ENCODE peak calls at places on chromosomes 4 and X, in eight cellular contexts. E is GM23248, W is PC-3, H is neural progenitor cell, T is OCI-LY7, J is HCT116, K is hepatocyte, F is MM.1S. A is an unnamed sample. For H3K9me3, the result is how much of the 10 kb centered on the place peaks cover.

GRCh38 chr4:37188100-37188499 is 56.4 kb upstream of the NWD2 start:
- DNase-seq in F (peak), E (no peak), T (peak), H (peak), J (peak), W (peak), K (no peak), A (peak)

GRCh38 chrX:51759055-51759454 is 15.8 kb downstream of the GSPT2 start:
- DNase-seq in H (no peak), F (no peak), E (no peak), W (no peak), K (no peak), T (no peak), J (no peak), A (peak)

GRCh38 chrX:68835468-68835867 is 6.6 kb downstream of the EFNB1 start:
- DNase-seq in F (no peak), K (no peak), J (no peak), E (no peak), H (no peak), W (no peak), T (no peak), A (no peak)

GRCh38 chrX:37918168-37918567 is 70.8 kb upstream of the DYNLT3 start:
- DNase-seq in J (no peak), K (no peak), T (no peak), W (no peak), E (no peak), F (no peak), H (no peak), A (no peak)

GRCh38 chr4:72352746-72353145 is 216.3 kb downstream of the ADAMTS3 start:
- DNase-seq in W (peak), K (no peak), H (no peak), J (no peak), T (no peak), E (peak), F (no peak), A (no peak)

GRCh38 chrX:44580466-44580865 is 37.8 kb upstream of the FUNDC1 start:
- DNase-seq in H (no peak), E (peak), T (no peak), J (no peak), F (no peak), K (peak), W (peak), A (no peak)

GRCh38 chr4:123877561-123877960 is 481.0 kb downstream of the SPRY1 start:
- DNase-seq in K (no peak), E (no peak), T (no peak), J (no peak), F (no peak), H (no peak), W (peak), A (no peak)

GRCh38 chr4:83618431-83618830 is 82.5 kb downstream of the GPAT3 start:
- DNase-seq in F (no peak), H (no peak), W (peak), T (no peak), K (peak), J (peak), E (peak), A (no peak)

GRCh38 chr4:146072381-146072780 is 103.1 kb upstream of the LSM6 start:
- DNase-seq in F (no peak), E (peak), H (no peak), W (no peak), K (no peak), J (no peak), T (no peak), A (no peak)

GRCh38 chrX:139204576-139204902 is 326.0 kb upstream of the F9 start:
- DNase-seq in H (no peak), K (no peak), J (no peak), E (no peak), T (no peak), W (no peak), F (no peak), A (no peak)

GRCh38 chrX:46770817-46771163 is 11.9 kb upstream of the SLC9A7 start:
- DNase-seq in K (no peak), F (no peak), H (no peak), J (no peak), T (no peak), E (peak), W (peak), A (no peak)

GRCh38 chrX:72382199-72382590 is 76.5 kb upstream of the CITED1 start:
- DNase-seq in K (no peak), F (peak), E (no peak), T (no peak), H (no peak), J (no peak), W (no peak), A (no peak)

GRCh38 chr4:185282968-185283367 is 73.6 kb downstream of the SNX25 start:
- DNase-seq in F (no peak), T (no peak), H (peak), J (no peak), W (peak), E (peak), K (no peak), A (no peak)

GRCh38 chrX:68409154-68409553 is 24.1 kb downstream of the OPHN1 start:
- DNase-seq in H (no peak), K (no peak), F (no peak), T (no peak), W (no peak), E (no peak), J (no peak), A (no peak)

GRCh38 chr4:39521253-39521908 is 5.9 kb downstream of the UGDH start:
- DNase-seq in K (no peak), W (peak), F (no peak), H (no peak), T (no peak), E (peak), J (no peak), A (peak)

GRCh38 chrX:30735839-30736238 is 82.6 kb downstream of the GK start:
- DNase-seq in J (peak), H (peak), K (peak), W (peak), F (peak), E (peak), T (peak), A (peak)

GRCh38 chr4:121642876-121643585 is 53.7 kb downstream of the ANXA5 start:
- DNase-seq in K (peak), J (no peak), W (no peak), T (no peak), H (no peak), F (no peak), E (no peak), A (no peak)

GRCh38 chrX:20523626-20524312 is 257.1 kb upstream of the RPS6KA3 start:
- DNase-seq in J (no peak), T (no peak), K (no peak), W (no peak), F (peak), H (no peak), E (no peak), A (no peak)

GRCh38 chr4:6201580-6202091 is 1.3 kb upstream of the JAKMIP1 start:
- DNase-seq in K (no peak), W (no peak), F (no peak), E (no peak), H (no peak), J (no peak), T (peak), A (no peak)

GRCh38 chr4:32010221-32010620 is 1290.1 kb downstream of the PCDH7 start:
- DNase-seq in H (no peak), J (no peak), F (no peak), W (peak), K (no peak), E (no peak), T (no peak), A (no peak)

GRCh38 chr4:186684889-186685309 is 38.8 kb downstream of the FAT1 start:
- DNase-seq in H (peak), W (peak), J (no peak), F (no peak), K (peak), E (no peak), T (no peak), A (no peak)

GRCh38 chr4:77001907-77002306 is 52.4 kb downstream of the SEPTIN11 start:
- DNase-seq in W (peak), E (peak), H (peak), F (no peak), T (no peak), J (no peak), K (no peak), A (no peak)

GRCh38 chr4:125277827-125278226 is 36.9 kb upstream of the FAT4 start:
- DNase-seq in K (no peak), W (no peak), F (no peak), T (no peak), J (no peak), H (no peak), E (no peak), A (no peak)

GRCh38 chr4:47891928-47892327 is 22.5 kb downstream of the NFXL1 start:
- DNase-seq in E (no peak), J (no peak), H (no peak), W (no peak), T (no peak), K (no peak), F (peak), A (no peak)

GRCh38 chrX:72060196-72060974 is 71.3 kb downstream of the RTL5 start:
- DNase-seq in F (no peak), W (no peak), E (peak), H (peak), T (no peak), K (no peak), J (no peak), A (peak)

GRCh38 chr4:164501074-164501473 is 252.9 kb upstream of the SMIM31 start:
- DNase-seq in E (peak), F (no peak), K (no peak), T (no peak), H (no peak), W (peak), J (no peak), A (no peak)

GRCh38 chrX:13330446-13330845 is 10.6 kb upstream of the ATXN3L start:
- DNase-seq in W (no peak), E (no peak), T (no peak), K (no peak), F (no peak), H (no peak), J (no peak), A (no peak)

GRCh38 chr4:52873191-52873590 is 11.1 kb downstream of the RASL11B start:
- DNase-seq in T (no peak), E (no peak), K (no peak), H (peak), W (peak), J (peak), F (no peak), A (no peak)

GRCh38 chr4:89248879-89249281 is 58.7 kb downstream of the GPRIN3 start:
- DNase-seq in K (no peak), J (no peak), E (no peak), H (no peak), F (no peak), W (no peak), T (no peak), A (no peak)

GRCh38 chr4:140266958-140267568 is 106.4 kb upstream of the SCOC start:
- DNase-seq in W (peak), F (no peak), T (no peak), J (no peak), K (no peak), H (no peak), E (peak), A (no peak)

DNA sequence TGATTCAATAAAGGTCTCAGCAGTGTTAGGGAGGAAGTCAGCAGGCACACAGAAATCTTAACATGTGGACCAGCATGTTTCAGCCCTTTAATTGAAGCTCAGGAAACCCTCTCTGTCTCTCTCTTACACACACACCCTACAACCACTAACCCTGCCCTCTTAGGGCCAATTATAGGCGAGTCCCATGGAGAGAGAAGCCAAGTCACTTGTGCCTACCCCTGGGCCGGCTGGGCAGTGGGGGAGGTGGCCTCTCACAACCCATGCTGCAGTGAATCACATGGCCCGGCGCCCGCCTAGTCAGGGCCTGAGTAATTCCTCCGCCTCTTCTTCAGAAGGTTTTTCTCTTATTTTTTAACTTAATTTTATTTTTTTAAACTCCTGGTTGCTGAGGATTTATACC is 3.7 kb downstream of the FGD1 start:
- DNase-seq in F (no peak), E (peak), K (no peak), H (no peak), J (no peak), W (peak), T (no peak), A (no peak)
- TF ChIP-seq EZH2phosphoT487 in F (no peak), E (no peak), K (no peak), H (no peak), J (no peak), W (no peak), T (no peak), A (no peak)

DNA sequence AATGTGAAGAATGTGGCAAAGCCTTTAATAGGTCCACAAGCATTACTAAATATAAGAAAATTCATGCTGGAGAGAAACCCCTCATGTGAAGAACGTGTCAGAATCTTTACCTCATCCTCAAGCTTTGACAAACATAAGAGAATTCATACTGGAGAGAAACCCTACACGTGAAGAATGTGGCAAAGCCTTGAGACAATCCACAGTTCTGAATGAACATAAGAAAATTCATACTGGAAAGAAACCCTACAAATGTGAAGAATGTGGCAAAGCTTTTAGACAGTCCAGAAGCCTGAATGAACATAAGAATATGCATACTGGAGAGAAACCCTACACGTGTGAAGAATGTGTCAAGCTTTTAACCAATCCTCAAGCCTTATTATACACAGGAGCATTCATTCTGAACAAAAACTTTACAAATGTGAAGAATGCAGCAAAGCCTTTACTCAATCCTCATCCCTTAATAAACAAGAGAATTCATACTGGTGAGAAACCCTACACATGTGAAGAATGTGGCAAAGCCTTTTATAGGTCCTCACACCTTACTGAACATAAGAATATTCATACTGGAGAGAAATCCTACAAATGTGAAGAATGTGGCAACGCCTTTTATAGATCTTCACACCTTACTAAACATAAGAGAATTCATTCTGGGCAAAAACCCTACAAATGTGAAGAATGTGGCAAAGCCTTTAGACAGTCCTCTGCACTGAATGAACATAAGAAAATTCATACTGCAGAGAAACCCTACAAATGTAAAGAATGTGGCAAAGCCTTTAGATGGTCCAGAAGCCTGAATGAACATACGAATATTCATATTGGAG is 51.1 kb downstream of the ZNF732 start:
- DNase-seq in T (no peak), J (no peak), W (no peak), F (no peak), H (no peak), K (no peak), E (no peak), A (no peak)
- H3K9me3 ChIP-seq in T (half or more), J (under half), W (under half), F (under half), H (half or more), K (under half), E (under half), A (under half)

DNA sequence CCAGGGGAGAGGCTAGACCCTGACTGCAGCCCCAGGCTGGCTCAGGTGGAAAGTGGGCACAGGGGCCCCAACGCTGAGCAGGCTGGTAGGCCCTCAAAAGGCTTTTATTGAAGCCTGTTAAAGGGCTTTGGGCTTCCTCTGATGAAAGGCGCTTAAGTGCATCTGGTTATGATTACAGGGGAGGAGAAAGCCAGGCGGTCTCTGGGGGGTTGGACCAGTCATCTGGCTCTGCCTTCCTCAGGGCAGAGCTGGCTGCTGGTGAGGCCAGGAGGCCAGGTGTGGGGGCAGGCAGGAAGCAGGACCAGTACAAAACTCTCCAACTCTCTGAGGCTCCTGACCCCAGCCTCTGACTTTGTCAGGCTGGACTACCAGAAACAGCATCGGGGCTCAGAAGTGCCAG is 68.8 kb upstream of the BCOR start:
- DNase-seq in W (no peak), E (peak), F (no peak), J (no peak), T (peak), K (peak), H (no peak), A (peak)
- TF ChIP-seq EZH2phosphoT487 in W (no peak), E (no peak), F (no peak), J (no peak), T (no peak), K (no peak), H (no peak), A (no peak)

DNA sequence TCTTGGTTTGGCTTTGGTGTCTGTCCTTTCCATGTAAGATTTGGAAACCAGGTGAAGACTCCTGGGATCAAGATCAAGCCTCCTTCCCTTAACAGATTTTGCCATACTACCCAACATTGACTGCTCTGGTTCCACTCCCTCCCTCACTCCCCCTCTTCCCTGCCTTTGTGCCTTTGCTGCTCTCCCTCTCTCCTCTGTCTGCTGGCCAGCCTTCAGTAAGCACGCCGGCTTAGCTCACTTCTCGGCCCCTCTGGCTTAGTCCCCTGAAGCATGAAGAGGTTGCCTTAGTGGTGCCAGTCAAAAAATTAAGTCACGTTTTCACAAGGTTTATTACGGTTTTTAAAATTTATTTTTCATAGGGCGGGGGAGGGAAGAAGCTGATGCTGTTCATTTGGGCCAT is 6.0 kb downstream of the GRIA3 start:
- DNase-seq in W (no peak), T (no peak), K (no peak), J (no peak), H (peak), E (no peak), F (no peak), A (no peak)
- H3K9me3 ChIP-seq in W (under half), T (under half), K (under half), J (under half), H (under half), E (under half), F (under half), A (under half)

GRCh38 chr4:149708513-149709175 is 107.0 kb downstream of the IQCM start:
- DNase-seq in K (peak), F (no peak), W (peak), J (peak), H (no peak), E (peak), T (no peak), A (no peak)
- TF ChIP-seq EZH2phosphoT487 in K (no peak), F (no peak), W (no peak), J (no peak), H (no peak), E (no peak), T (no peak), A (no peak)

DNA sequence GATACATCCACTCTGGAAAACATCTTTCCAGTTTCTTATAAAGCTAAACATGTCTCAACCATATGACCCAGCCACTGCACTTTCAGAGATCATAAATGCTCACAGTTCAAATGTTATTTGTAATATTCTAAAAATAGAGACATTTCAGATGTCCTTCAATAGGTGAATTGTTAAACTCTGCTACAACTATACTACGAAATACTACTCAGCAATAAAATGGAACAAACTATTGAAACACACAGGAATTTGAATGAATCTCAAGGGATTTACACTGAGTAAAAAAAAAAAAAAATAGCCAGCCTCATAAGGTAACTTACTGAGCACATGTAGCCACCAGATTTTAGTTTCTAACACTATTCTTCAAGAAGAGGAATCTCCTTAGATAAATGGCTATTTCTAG is 253.9 kb downstream of the PCDH18 start:
- DNase-seq in F (no peak), J (no peak), W (no peak), H (no peak), T (no peak), K (no peak), E (no peak), A (no peak)
- H3K9me3 ChIP-seq in F (under half), J (under half), W (under half), H (under half), T (under half), K (under half), E (under half), A (under half)

GRCh38 chrX:39772057-39772832 is 325.5 kb downstream of the BCOR start:
- DNase-seq in J (no peak), T (no peak), H (no peak), K (peak), E (no peak), W (peak), F (peak), A (no peak)
- TF ChIP-seq EZH2phosphoT487 in J (no peak), T (no peak), H (no peak), K (no peak), E (no peak), W (no peak), F (no peak), A (no peak)

GRCh38 chr4:11589676-11590075 is 161.0 kb upstream of the HS3ST1 start:
- DNase-seq in F (no peak), K (no peak), H (no peak), T (no peak), E (no peak), J (no peak), W (peak), A (no peak)

GRCh38 chr4:11587797-11588196 is 159.1 kb upstream of the HS3ST1 start:
- DNase-seq in K (no peak), J (no peak), F (no peak), T (no peak), W (no peak), E (no peak), H (no peak), A (no peak)

GRCh38 chr4:11592276-11592675 is 163.6 kb upstream of the HS3ST1 start:
- DNase-seq in J (no peak), H (no peak), T (no peak), K (no peak), F (no peak), E (no peak), W (no peak), A (no peak)

GRCh38 chr4:11585506-11585905 is 156.8 kb upstream of the HS3ST1 start:
- DNase-seq in T (no peak), E (no peak), J (peak), K (peak), H (no peak), W (peak), F (no peak), A (no peak)

DNA sequence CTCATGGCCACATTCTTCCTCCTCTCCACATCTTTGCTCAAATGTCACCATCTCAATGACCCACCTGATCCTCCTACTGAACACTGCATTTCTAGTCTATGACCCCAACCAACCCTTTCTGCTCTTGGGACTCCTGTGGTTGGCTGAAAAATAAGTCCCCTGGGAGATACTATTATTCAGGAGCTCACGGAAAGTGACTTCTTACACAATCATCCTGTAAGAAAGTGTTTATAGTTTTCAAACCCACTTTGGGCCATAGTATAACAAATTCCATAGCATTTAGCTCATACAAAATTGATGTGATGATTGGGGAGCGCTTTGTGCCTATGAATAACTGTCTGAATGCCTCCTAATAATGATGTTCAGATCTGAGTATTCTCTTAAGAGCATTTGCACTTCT is 161.4 kb upstream of the HS3ST1 start:
- DNase-seq in K (no peak), T (no peak), E (no peak), J (no peak), W (no peak), H (no peak), F (no peak), A (no peak)
- H3K9me3 ChIP-seq in K (under half), T (under half), E (under half), J (under half), W (under half), H (under half), F (under half), A (under half)

A was measured in SK-N-SH.